ENCODE peak calls at places on chromosomes 1 and 21, in four cellular contexts. One of them, this sample, is unnamed.

GRCh38 chr1:175169305-175170018 is 23.1 kb downstream of the KIAA0040 start:
- DNase-seq in fibroblast of villous mesenchyme: peak; percentile 11
- DNase-seq in hepatocyte: no peak
- DNase-seq in mesothelial cell of epicardium: no peak
- DNase-seq in this sample: no peak

GRCh38 chr1:36285450-36286101 is 20.6 kb upstream of the SH3D21 start:
- DNase-seq in fibroblast of villous mesenchyme: peak; percentile 93
- DNase-seq in hepatocyte: peak; percentile 90
- DNase-seq in mesothelial cell of epicardium: no peak
- DNase-seq in this sample: peak; percentile 33

GRCh38 chr1:36224537-36225297 is 474 bp downstream of the THRAP3 start:
- DNase-seq in fibroblast of villous mesenchyme: peak; percentile 93
- DNase-seq in hepatocyte: peak; percentile 89
- DNase-seq in mesothelial cell of epicardium: peak; percentile 52
- DNase-seq in this sample: peak; percentile 81

GRCh38 chr1:177439301-177439700 is 268.5 kb downstream of the BRINP2 start:
- DNase-seq in fibroblast of villous mesenchyme: no peak
- DNase-seq in hepatocyte: no peak
- DNase-seq in mesothelial cell of epicardium: no peak
- DNase-seq in this sample: no peak

GRCh38 chr1:222081859-222082258 is 340.0 kb upstream of the DUSP10 start:
- DNase-seq in fibroblast of villous mesenchyme: no peak
- DNase-seq in hepatocyte: no peak
- DNase-seq in mesothelial cell of epicardium: no peak
- DNase-seq in this sample: no peak

GRCh38 chr1:111570781-111571181 is 48.8 kb upstream of the RAP1A start:
- DNase-seq in fibroblast of villous mesenchyme: no peak
- DNase-seq in hepatocyte: no peak
- DNase-seq in mesothelial cell of epicardium: no peak
- DNase-seq in this sample: no peak

GRCh38 chr1:202752799-202753198 is 42.5 kb upstream of the SYT2 start:
- DNase-seq in fibroblast of villous mesenchyme: peak; percentile 3
- DNase-seq in hepatocyte: no peak
- DNase-seq in mesothelial cell of epicardium: no peak
- DNase-seq in this sample: no peak

GRCh38 chr1:49298304-49298703 is 521.6 kb upstream of the BEND5 start:
- DNase-seq in fibroblast of villous mesenchyme: peak; percentile 1
- DNase-seq in hepatocyte: no peak
- DNase-seq in mesothelial cell of epicardium: no peak
- DNase-seq in this sample: no peak

GRCh38 chr1:232568331-232568852 is 61.5 kb downstream of the SIPA1L2 start:
- DNase-seq in fibroblast of villous mesenchyme: peak; percentile 47
- DNase-seq in hepatocyte: no peak
- DNase-seq in mesothelial cell of epicardium: no peak
- DNase-seq in this sample: no peak

GRCh38 chr1:150555971-150556865 is 7.0 kb downstream of the ADAMTSL4 start:
- DNase-seq in fibroblast of villous mesenchyme: no peak
- DNase-seq in hepatocyte: no peak
- DNase-seq in mesothelial cell of epicardium: no peak
- DNase-seq in this sample: no peak

GRCh38 chr1:20633190-20634064 is at the start of gene PINK1:
- DNase-seq in fibroblast of villous mesenchyme: peak; percentile 64
- DNase-seq in hepatocyte: peak; percentile 93
- DNase-seq in mesothelial cell of epicardium: peak; percentile 69
- DNase-seq in this sample: peak; percentile 28

GRCh38 chr1:31639543-31639942 is 5.1 kb downstream of the PEF1 start:
- DNase-seq in fibroblast of villous mesenchyme: peak; percentile 89
- DNase-seq in hepatocyte: peak; percentile 56
- DNase-seq in mesothelial cell of epicardium: no peak
- DNase-seq in this sample: no peak

GRCh38 chr1:159008744-159009188 is 941 bp upstream of the IFI16 start:
- DNase-seq in fibroblast of villous mesenchyme: peak; percentile 56
- DNase-seq in hepatocyte: no peak
- DNase-seq in mesothelial cell of epicardium: no peak
- DNase-seq in this sample: no peak

GRCh38 chr1:175193339-175193950 is 869 bp upstream of the KIAA0040 start:
- DNase-seq in fibroblast of villous mesenchyme: no peak
- DNase-seq in hepatocyte: no peak
- DNase-seq in mesothelial cell of epicardium: no peak
- DNase-seq in this sample: no peak

GRCh38 chr1:39196244-39197215 is 8.0 kb upstream of the MACF1 start:
- DNase-seq in fibroblast of villous mesenchyme: peak; percentile 67
- DNase-seq in hepatocyte: no peak
- DNase-seq in mesothelial cell of epicardium: no peak
- DNase-seq in this sample: no peak

GRCh38 chr1:92315766-92316413 is 17.0 kb downstream of the RPAP2 start:
- DNase-seq in fibroblast of villous mesenchyme: no peak
- DNase-seq in hepatocyte: no peak
- DNase-seq in mesothelial cell of epicardium: no peak
- DNase-seq in this sample: no peak

GRCh38 chr1:44649788-44650158 is 24.5 kb downstream of the TMEM53 start:
- DNase-seq in fibroblast of villous mesenchyme: no peak
- DNase-seq in hepatocyte: no peak
- DNase-seq in mesothelial cell of epicardium: no peak
- DNase-seq in this sample: no peak

GRCh38 chr21:33419538-33420123 is 16.4 kb downstream of the IFNGR2 start:
- DNase-seq in fibroblast of villous mesenchyme: peak; percentile 93
- DNase-seq in hepatocyte: no peak
- DNase-seq in mesothelial cell of epicardium: no peak
- DNase-seq in this sample: no peak

This sample was measured in NCI-H1048.